ENCODE peak calls at places on chromosomes 4 and X, in eight cellular contexts. M, F, A, X, O, V, W and L are unnamed samples.

GRCh38 chrX:3501833-3502535 is 155.5 kb upstream of the MXRA5 start:
- DNase-seq in M (no peak), F (no peak), A (no peak), X (no peak), O (peak; percentile 3), V (no peak), W (no peak), L (no peak)

GRCh38 chr4:7462509-7462971 is 27.8 kb upstream of the PSAPL1 start:
- DNase-seq in M (no peak), F (no peak), A (peak; percentile 80), X (no peak), O (no peak), V (peak; percentile 45), W (peak; percentile 65), L (peak; percentile 6)

GRCh38 chr4:173766231-173766630 is 236.2 kb upstream of the HAND2 start:
- DNase-seq in M (no peak), F (no peak), A (no peak), X (no peak), O (no peak), V (no peak), W (no peak), L (no peak)

GRCh38 chr4:3879681-3880594 is 113.8 kb downstream of the ADRA2C start:
- DNase-seq in M (no peak), F (peak; percentile 55), A (peak; percentile 3), X (peak; percentile 38), O (no peak), V (no peak), W (no peak), L (no peak)

GRCh38 chr4:95102391-95102790 is 344.6 kb downstream of the BMPR1B start:
- DNase-seq in M (no peak), F (no peak), A (no peak), X (no peak), O (no peak), V (no peak), W (no peak), L (no peak)

GRCh38 chrX:71532078-71532752 is 689 bp upstream of the OGT start:
- DNase-seq in M (no peak), F (peak; percentile 25), A (peak; percentile 21), X (no peak), O (peak; percentile 53), V (no peak), W (no peak), L (peak; percentile 6)

GRCh38 chr4:94545296-94545695 is 93.6 kb downstream of the PDLIM5 start:
- DNase-seq in M (no peak), F (no peak), A (no peak), X (no peak), O (peak; percentile 62), V (no peak), W (no peak), L (no peak)

GRCh38 chr4:77849278-77849965 is 13.2 kb upstream of the MRPL1 start:
- DNase-seq in M (no peak), F (no peak), A (no peak), X (no peak), O (no peak), V (no peak), W (no peak), L (no peak)

GRCh38 chr4:52892880-52893279 is 30.8 kb downstream of the RASL11B start:
- DNase-seq in M (no peak), F (no peak), A (no peak), X (no peak), O (no peak), V (no peak), W (no peak), L (no peak)

GRCh38 chrX:151167791-151168345 is 8.5 kb upstream of the GPR50 start:
- DNase-seq in M (no peak), F (no peak), A (no peak), X (no peak), O (no peak), V (no peak), W (no peak), L (no peak)

GRCh38 chrX:123422875-123423274 is 238.8 kb downstream of the GRIA3 start:
- DNase-seq in M (no peak), F (no peak), A (peak; percentile 39), X (peak; percentile 4), O (peak; percentile 47), V (no peak), W (peak; percentile 18), L (no peak)

GRCh38 chrX:53435997-53436396 is 1.8 kb upstream of the HSD17B10 start:
- DNase-seq in M (no peak), F (peak; percentile 66), A (peak; percentile 71), X (peak; percentile 86), O (peak; percentile 71), V (peak; percentile 48), W (peak; percentile 75), L (peak; percentile 39)